ENCODE peak calls at places on chromosomes 12 and 14, in four cellular contexts. D, O, B and H are unnamed samples.

GRCh38 chr14:44403194-44403593 is 103.9 kb downstream of the FSCB start:
- DNase-seq in D (no peak), O (no peak), B (no peak), H (no peak)

GRCh38 chr12:6821271-6821673 is 349 bp upstream of the GPR162 start:
- DNase-seq in D (peak), O (no peak), B (peak), H (peak)

GRCh38 chr12:108933950-108934349 is 54.1 kb downstream of the DAO start:
- DNase-seq in D (no peak), O (no peak), B (no peak), H (no peak)

GRCh38 chr12:34400423-34400881 is 378.2 kb downstream of the ALG10 start:
- DNase-seq in D (peak), O (no peak), B (no peak), H (peak)

GRCh38 chr12:115998119-115998633 is 279.3 kb downstream of the MED13L start:
- DNase-seq in D (peak), O (no peak), B (peak), H (no peak)

GRCh38 chr12:50157259-50157658 is 9.9 kb downstream of the CERS5 start:
- DNase-seq in D (no peak), O (no peak), B (no peak), H (no peak)

GRCh38 chr14:72880820-72881219 is 13.1 kb downstream of the DPF3 start:
- DNase-seq in D (no peak), O (no peak), B (no peak), H (no peak)

GRCh38 chr12:62934799-62935674 is at the start of gene PPM1H:
- DNase-seq in D (peak), O (peak), B (peak), H (peak)